ENCODE peak calls at places on chromosomes 5 and 9, in six cellular contexts. G, L, J, P, X and O are unnamed samples.

GRCh38 chr9:76704601-76705204 is 59.5 kb upstream of the PCA3 start:
- DNase-seq in L (no peak), J (no peak), G (no peak), P (peak; percentile 91), X (no peak), O (no peak)

GRCh38 chr5:33601881-33602280 is 161.1 kb downstream of the TARS1 start:
- DNase-seq in X (no peak), P (no peak), G (no peak), J (no peak), L (no peak), O (no peak)

GRCh38 chr5:1119312-1119831 is 7.5 kb upstream of the SLC12A7 start:
- DNase-seq in G (no peak), P (no peak), L (no peak), J (peak; percentile 47), X (no peak), O (no peak)

GRCh38 chr9:137673871-137674270 is 55.1 kb downstream of the EHMT1 start:
- DNase-seq in P (no peak), L (no peak), J (no peak), X (no peak), G (no peak), O (no peak)

GRCh38 chr5:149773245-149774095 is 43.4 kb downstream of the PPARGC1B start:
- DNase-seq in X (no peak), J (no peak), P (no peak), L (no peak), G (no peak), O (no peak)

GRCh38 chr9:131675437-131676022 is 64.3 kb downstream of the RAPGEF1 start:
- DNase-seq in L (no peak), X (no peak), P (no peak), J (no peak), G (no peak), O (no peak)

GRCh38 chr5:127820910-127821553 is 117.8 kb downstream of the CCDC192 start:
- DNase-seq in L (no peak), J (no peak), X (no peak), G (no peak), P (peak; percentile 20), O (no peak)

GRCh38 chr5:112569596-112569995 is 150.5 kb upstream of the EPB41L4A start:
- DNase-seq in L (no peak), J (no peak), P (no peak), G (no peak), X (no peak), O (no peak)

GRCh38 chr9:109213300-109214121 is 46.5 kb upstream of the FRRS1L start:
- DNase-seq in P (no peak), X (no peak), L (no peak), J (no peak), G (no peak), O (no peak)

GRCh38 chr9:133355881-133356357 is 368 bp downstream of the SURF1 start:
- DNase-seq in L (no peak), G (no peak), J (no peak), P (peak; percentile 46), X (no peak), O (no peak)

GRCh38 chr9:72292184-72292787 is 72.7 kb downstream of the ZFAND5 start:
- DNase-seq in L (no peak), X (no peak), J (no peak), P (peak; percentile 58), G (no peak), O (no peak)

GRCh38 chr5:158869092-158869491 is 230.6 kb downstream of the EBF1 start:
- DNase-seq in P (no peak), G (no peak), L (no peak), J (no peak), X (no peak), O (no peak)

GRCh38 chr9:91342575-91342974 is 19.1 kb downstream of the AUH start:
- DNase-seq in X (no peak), G (no peak), P (no peak), L (no peak), J (no peak), O (no peak)

GRCh38 chr9:124762633-124763032 is 8.5 kb downstream of the NR6A1 start:
- DNase-seq in P (no peak), G (no peak), J (no peak), X (no peak), L (no peak), O (no peak)

GRCh38 chr9:134955801-134956200 is 38.1 kb upstream of the FCN1 start:
- DNase-seq in L (no peak), X (no peak), P (no peak), J (no peak), G (no peak), O (no peak)
- TF ChIP-seq POLR2A in L (no peak), X (no peak), P (no peak), J (no peak), G (no peak), O (no peak)

GRCh38 chr5:82388186-82388585 is 110.0 kb upstream of the RPS23 start:
- DNase-seq in G (no peak), X (no peak), J (no peak), P (no peak), L (no peak), O (no peak)
- TF ChIP-seq POLR2A in G (no peak), X (no peak), J (no peak), P (no peak), L (no peak), O (no peak)

GRCh38 chr9:89143266-89143665 is 35.4 kb downstream of the SHC3 start:
- DNase-seq in X (no peak), L (no peak), J (no peak), P (no peak), G (no peak), O (no peak)

GRCh38 chr9:89139450-89139849 is 39.2 kb downstream of the SHC3 start:
- DNase-seq in X (no peak), J (no peak), L (no peak), P (peak; percentile 50), G (no peak), O (no peak)

GRCh38 chr9:89144242-89144641 is 34.4 kb downstream of the SHC3 start:
- DNase-seq in L (no peak), J (no peak), P (no peak), G (no peak), X (no peak), O (no peak)

GRCh38 chr9:89149726-89150125 is 28.9 kb downstream of the SHC3 start:
- DNase-seq in P (no peak), X (no peak), J (no peak), G (no peak), L (no peak), O (no peak)

GRCh38 chr9:89145086-89145485 is 33.5 kb downstream of the SHC3 start:
- DNase-seq in X (no peak), J (no peak), P (no peak), L (no peak), G (no peak), O (no peak)
- TF ChIP-seq POLR2A in X (no peak), J (no peak), P (no peak), L (no peak), G (no peak), O (no peak)

DNA sequence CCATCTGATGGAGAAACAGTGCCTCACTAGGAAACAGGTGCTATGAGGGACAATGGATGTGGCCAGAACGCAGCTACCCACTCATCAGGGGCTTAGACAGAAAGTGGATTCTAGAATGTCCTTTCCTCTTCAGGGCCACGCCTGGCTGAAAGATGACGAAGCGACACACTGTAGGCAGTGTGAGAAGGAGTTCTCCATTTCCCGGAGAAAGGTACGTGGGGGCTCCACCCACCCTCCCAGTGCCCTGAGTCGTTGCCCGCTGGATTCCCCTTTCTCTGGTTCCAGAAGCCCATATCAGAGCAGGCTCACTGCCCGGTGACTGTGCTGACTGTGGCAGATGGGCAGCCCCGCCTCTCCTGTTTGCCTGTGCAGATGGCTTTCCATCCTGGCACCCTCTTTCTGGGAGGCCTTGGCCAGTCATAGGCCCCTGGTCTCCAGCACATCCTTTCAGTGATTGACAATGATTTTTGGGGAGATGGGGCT is 16.0 kb downstream of the HNRNPH1 start:
- DNase-seq in X (no peak), L (no peak), P (no peak), J (no peak), G (no peak), O (no peak)
- TF ChIP-seq POLR2A in X (no peak), L (no peak), P (peak; percentile 57), J (no peak), G (no peak), O (peak; percentile 5)